ENCODE peak calls at places on chromosomes 12 and 14, in ten cellular contexts. T, P, B, A, O, Z, Y, R, N and E are unnamed samples.

GRCh38 chr12:29901585-29901984 is 117.8 kb upstream of the TMTC1 start:
- DNase-seq in T (no peak), P (no peak), B (no peak), A (no peak), O (no peak), Z (no peak), Y (no peak), R (no peak), N (no peak), E (no peak)

GRCh38 chr12:46524778-46525177 is 152.2 kb upstream of the SLC38A2 start:
- DNase-seq in T (no peak), P (no peak), B (no peak), A (no peak), O (peak; percentile 32), Z (peak; percentile 70), Y (peak; percentile 32), R (peak; percentile 78), N (no peak), E (no peak)

GRCh38 chr12:49588281-49588680 is 17.2 kb downstream of the FAM186B start:
- DNase-seq in T (no peak), P (no peak), B (no peak), A (no peak), O (no peak), Z (no peak), Y (no peak), R (no peak), N (no peak), E (no peak)

GRCh38 chr12:79119796-79120195 is 255.2 kb downstream of the SYT1 start:
- DNase-seq in T (no peak), P (no peak), B (no peak), A (no peak), O (no peak), Z (no peak), Y (no peak), R (no peak), N (no peak), E (no peak)

GRCh38 chr14:61950340-61950739 is 188.1 kb downstream of the SNAPC1 start:
- DNase-seq in T (no peak), P (no peak), B (no peak), A (no peak), O (no peak), Z (no peak), Y (no peak), R (no peak), N (no peak), E (no peak)

GRCh38 chr12:50201987-50202521 is 34.9 kb upstream of the CERS5 start:
- DNase-seq in T (peak; percentile 83), P (no peak), B (no peak), A (no peak), O (peak; percentile 98), Z (peak; percentile 97), Y (no peak), R (no peak), N (no peak), E (no peak)

GRCh38 chr12:13982010-13982409 is 608 bp upstream of the GRIN2B start:
- DNase-seq in T (no peak), P (no peak), B (no peak), A (no peak), O (no peak), Z (no peak), Y (no peak), R (no peak), N (no peak), E (no peak)

GRCh38 chr12:56836317-56836716 is 73.2 kb downstream of the HSD17B6 start:
- DNase-seq in T (peak; percentile 90), P (peak; percentile 20), B (no peak), A (no peak), O (peak; percentile 88), Z (peak; percentile 70), Y (peak; percentile 49), R (peak; percentile 12), N (no peak), E (no peak)

GRCh38 chr14:43356984-43357545 is 1150.0 kb downstream of the FSCB start:
- DNase-seq in T (no peak), P (no peak), B (no peak), A (no peak), O (no peak), Z (no peak), Y (no peak), R (no peak), N (no peak), E (no peak)

GRCh38 chr14:89302396-89302950 is 114.6 kb downstream of the FOXN3 start:
- DNase-seq in T (no peak), P (no peak), B (no peak), A (no peak), O (no peak), Z (no peak), Y (no peak), R (no peak), N (no peak), E (no peak)

GRCh38 chr12:57726884-57727757 is 11.4 kb downstream of the AGAP2 start:
- DNase-seq in T (peak; percentile 20), P (no peak), B (no peak), A (no peak), O (no peak), Z (peak; percentile 48), Y (no peak), R (no peak), N (no peak), E (peak; percentile 11)